ENCODE peak calls at places on chromosomes 5 and 9, in eight cellular contexts. One of them, this sample, is unnamed.

GRCh38 chr9:37466037-37466709 is 923 bp upstream of the ZBTB5 start:
- DNase-seq in aorta: peak; percentile 78
- DNase-seq in cardiac muscle cell: peak; percentile 93
- DNase-seq in IMR-90: no peak
- DNase-seq in mucosa of descending colon: peak; percentile 86
- DNase-seq in neuronal stem cell: peak; percentile 77
- DNase-seq in transverse colon: peak; percentile 82
- DNase-seq in effector memory CD4-positive, alpha-beta T cell: peak; percentile 12
- DNase-seq in this sample: peak; percentile 14

GRCh38 chr5:76685598-76686169 is 30.2 kb upstream of the F2R start:
- DNase-seq in aorta: no peak
- DNase-seq in cardiac muscle cell: peak; percentile 41
- DNase-seq in IMR-90: no peak
- DNase-seq in mucosa of descending colon: no peak
- DNase-seq in neuronal stem cell: no peak
- DNase-seq in transverse colon: no peak
- DNase-seq in effector memory CD4-positive, alpha-beta T cell: no peak
- DNase-seq in this sample: no peak

GRCh38 chr5:107519900-107520354 is 150.8 kb downstream of the EFNA5 start:
- DNase-seq in aorta: no peak
- DNase-seq in cardiac muscle cell: no peak
- DNase-seq in IMR-90: peak; percentile 12
- DNase-seq in mucosa of descending colon: no peak
- DNase-seq in neuronal stem cell: peak; percentile 44
- DNase-seq in transverse colon: no peak
- DNase-seq in effector memory CD4-positive, alpha-beta T cell: no peak
- DNase-seq in this sample: no peak

GRCh38 chr5:173202266-173202875 is 32.6 kb downstream of the NKX2-5 start:
- DNase-seq in aorta: no peak
- DNase-seq in cardiac muscle cell: no peak
- DNase-seq in IMR-90: no peak
- DNase-seq in mucosa of descending colon: no peak
- DNase-seq in neuronal stem cell: no peak
- DNase-seq in transverse colon: no peak
- DNase-seq in effector memory CD4-positive, alpha-beta T cell: no peak
- DNase-seq in this sample: no peak

GRCh38 chr5:80346055-80346454 is 26.3 kb downstream of the SPZ1 start:
- DNase-seq in aorta: no peak
- DNase-seq in cardiac muscle cell: peak; percentile 9
- DNase-seq in IMR-90: no peak
- DNase-seq in mucosa of descending colon: no peak
- DNase-seq in neuronal stem cell: no peak
- DNase-seq in transverse colon: peak; percentile 30
- DNase-seq in effector memory CD4-positive, alpha-beta T cell: peak; percentile 2
- DNase-seq in this sample: no peak

GRCh38 chr5:142561486-142562097 is 124.3 kb downstream of the FGF1 start:
- DNase-seq in aorta: no peak
- DNase-seq in cardiac muscle cell: no peak
- DNase-seq in IMR-90: peak; percentile 27
- DNase-seq in mucosa of descending colon: no peak
- DNase-seq in neuronal stem cell: no peak
- DNase-seq in transverse colon: no peak
- DNase-seq in effector memory CD4-positive, alpha-beta T cell: no peak
- DNase-seq in this sample: no peak

GRCh38 chr5:115962239-115962564 is at the start of gene LVRN:
- DNase-seq in aorta: no peak
- DNase-seq in cardiac muscle cell: no peak
- DNase-seq in IMR-90: no peak
- DNase-seq in mucosa of descending colon: no peak
- DNase-seq in neuronal stem cell: no peak
- DNase-seq in transverse colon: no peak
- DNase-seq in effector memory CD4-positive, alpha-beta T cell: no peak
- DNase-seq in this sample: no peak

GRCh38 chr5:154977409-154977808 is 36.1 kb upstream of the KIF4B start:
- DNase-seq in aorta: no peak
- DNase-seq in cardiac muscle cell: no peak
- DNase-seq in IMR-90: peak; percentile 47
- DNase-seq in mucosa of descending colon: no peak
- DNase-seq in neuronal stem cell: no peak
- DNase-seq in transverse colon: no peak
- DNase-seq in effector memory CD4-positive, alpha-beta T cell: no peak
- DNase-seq in this sample: no peak

GRCh38 chr5:14366763-14367162 is 214.8 kb upstream of the OTULINL start:
- DNase-seq in aorta: no peak
- DNase-seq in cardiac muscle cell: no peak
- DNase-seq in IMR-90: no peak
- DNase-seq in mucosa of descending colon: no peak
- DNase-seq in neuronal stem cell: no peak
- DNase-seq in transverse colon: no peak
- DNase-seq in effector memory CD4-positive, alpha-beta T cell: no peak
- DNase-seq in this sample: no peak

GRCh38 chr5:59483971-59484472 is 409.5 kb downstream of the PDE4D start:
- DNase-seq in aorta: no peak
- DNase-seq in cardiac muscle cell: no peak
- DNase-seq in IMR-90: peak; percentile 11
- DNase-seq in mucosa of descending colon: no peak
- DNase-seq in neuronal stem cell: no peak
- DNase-seq in transverse colon: no peak
- DNase-seq in effector memory CD4-positive, alpha-beta T cell: no peak
- DNase-seq in this sample: no peak

GRCh38 chr5:145521066-145521465 is 314.1 kb downstream of the PRELID2 start:
- DNase-seq in aorta: no peak
- DNase-seq in cardiac muscle cell: no peak
- DNase-seq in IMR-90: no peak
- DNase-seq in mucosa of descending colon: no peak
- DNase-seq in neuronal stem cell: peak; percentile 32
- DNase-seq in transverse colon: no peak
- DNase-seq in effector memory CD4-positive, alpha-beta T cell: no peak
- DNase-seq in this sample: no peak

GRCh38 chr9:126067031-126067734 is 259.4 kb upstream of the MVB12B start:
- DNase-seq in aorta: no peak
- DNase-seq in cardiac muscle cell: no peak
- DNase-seq in IMR-90: no peak
- DNase-seq in mucosa of descending colon: no peak
- DNase-seq in neuronal stem cell: no peak
- DNase-seq in transverse colon: no peak
- DNase-seq in effector memory CD4-positive, alpha-beta T cell: no peak
- DNase-seq in this sample: no peak

GRCh38 chr5:130871346-130872086 is 293.5 kb downstream of the HINT1 start:
- DNase-seq in aorta: no peak
- DNase-seq in cardiac muscle cell: peak; percentile 34
- DNase-seq in IMR-90: peak; percentile 1
- DNase-seq in mucosa of descending colon: no peak
- DNase-seq in neuronal stem cell: no peak
- DNase-seq in transverse colon: peak; percentile 21
- DNase-seq in effector memory CD4-positive, alpha-beta T cell: peak; percentile 27
- DNase-seq in this sample: no peak

DNA sequence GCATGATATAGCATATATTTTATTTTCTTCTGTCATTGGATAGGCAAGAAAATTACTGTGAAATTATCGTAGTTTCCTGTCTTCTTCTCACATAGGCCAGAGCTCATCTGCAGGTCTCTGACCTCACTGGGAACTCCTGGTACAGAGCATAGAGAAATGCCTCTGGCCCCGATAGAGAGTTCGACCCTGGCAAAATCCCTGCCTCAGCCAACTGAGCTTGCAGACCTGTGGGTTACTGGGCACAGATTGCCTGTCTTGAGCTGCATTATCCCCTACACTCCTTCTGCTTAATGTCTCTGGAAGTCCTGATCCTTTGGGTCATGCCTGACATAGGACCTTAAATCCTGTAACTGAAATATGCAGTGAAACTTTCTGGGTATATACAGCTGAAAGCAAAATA is 439.3 kb upstream of the CTNND2 start:
- DNase-seq in aorta: no peak
- DNase-seq in cardiac muscle cell: no peak
- DNase-seq in IMR-90: no peak
- DNase-seq in mucosa of descending colon: no peak
- DNase-seq in neuronal stem cell: no peak
- DNase-seq in transverse colon: no peak
- DNase-seq in effector memory CD4-positive, alpha-beta T cell: no peak
- DNase-seq in this sample: no peak
- H3K9me3 ChIP-seq in aorta: no peaks in the 10 kb centered on the region
- H3K9me3 ChIP-seq in cardiac muscle cell: no peaks in the 10 kb centered on the region
- H3K9me3 ChIP-seq in IMR-90: peaks cover 10% of the 10 kb centered on the region
- H3K9me3 ChIP-seq in mucosa of descending colon: peaks cover 7% of the 10 kb centered on the region
- H3K9me3 ChIP-seq in neuronal stem cell: no peaks in the 10 kb centered on the region
- H3K9me3 ChIP-seq in transverse colon: no peaks in the 10 kb centered on the region
- H3K9me3 ChIP-seq in effector memory CD4-positive, alpha-beta T cell: no peaks in the 10 kb centered on the region
- H3K9me3 ChIP-seq in this sample: no peaks in the 10 kb centered on the region

DNA sequence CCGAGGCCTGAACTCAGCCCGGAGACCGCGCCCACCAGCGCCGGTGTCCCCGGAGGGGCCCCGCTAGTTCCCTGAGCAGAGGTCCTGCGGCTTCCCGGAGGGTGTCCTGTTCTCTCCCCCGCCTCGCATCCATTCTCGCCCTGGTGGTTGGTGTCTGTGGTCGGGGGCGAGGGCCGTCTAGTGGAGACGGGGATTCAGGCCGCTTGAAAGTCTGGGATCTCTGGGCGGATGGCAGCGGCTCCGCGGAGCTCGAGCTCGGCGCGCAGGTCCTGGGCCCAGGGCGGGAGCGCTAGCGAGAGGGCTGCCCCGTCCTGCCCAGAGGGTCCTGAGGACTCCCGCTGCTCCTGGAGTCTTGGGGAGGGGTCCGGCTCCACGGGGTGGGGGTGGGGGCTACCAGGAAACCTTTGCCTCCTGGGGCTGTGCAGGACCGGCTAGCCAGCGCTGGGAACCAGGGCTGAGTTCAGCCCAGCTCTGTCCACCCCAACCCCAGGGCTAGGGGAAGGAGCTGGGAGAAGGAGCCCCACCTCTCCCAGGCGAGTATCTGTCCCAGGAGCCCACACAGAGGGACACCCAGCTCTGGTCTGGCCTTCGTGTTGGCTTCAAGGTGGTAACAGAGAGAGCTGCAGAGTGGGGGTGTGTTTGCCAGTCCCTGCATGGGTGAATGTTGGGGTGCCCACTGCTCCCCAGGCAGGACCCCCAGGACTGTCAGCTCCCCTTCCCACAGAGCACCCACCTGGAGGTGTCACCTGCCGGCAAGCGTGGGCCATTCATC is 4.0 kb downstream of the TOR4A start:
- DNase-seq in aorta: peak; percentile 50
- DNase-seq in cardiac muscle cell: no peak
- DNase-seq in IMR-90: no peak
- DNase-seq in mucosa of descending colon: peak; percentile 56
- DNase-seq in neuronal stem cell: peak; percentile 37
- DNase-seq in transverse colon: no peak
- DNase-seq in effector memory CD4-positive, alpha-beta T cell: no peak
- DNase-seq in this sample: no peak
- H3K4me3 ChIP-seq in aorta: no peak overlapping the region
- H3K4me3 ChIP-seq in cardiac muscle cell: peak overlapping the region; percentile 16
- H3K4me3 ChIP-seq in IMR-90: no peak overlapping the region
- H3K4me3 ChIP-seq in mucosa of descending colon: no peak overlapping the region
- H3K4me3 ChIP-seq in neuronal stem cell: no peak overlapping the region
- H3K4me3 ChIP-seq in transverse colon: no peak overlapping the region
- H3K4me3 ChIP-seq in effector memory CD4-positive, alpha-beta T cell: no peak overlapping the region
- H3K4me3 ChIP-seq in this sample: no peak overlapping the region

GRCh38 chr9:99357575-99357974 is 135.5 kb downstream of the SEC61B start:
- DNase-seq in aorta: peak; percentile 72
- DNase-seq in cardiac muscle cell: no peak
- DNase-seq in IMR-90: no peak
- DNase-seq in mucosa of descending colon: no peak
- DNase-seq in neuronal stem cell: no peak
- DNase-seq in transverse colon: no peak
- DNase-seq in effector memory CD4-positive, alpha-beta T cell: no peak
- DNase-seq in this sample: no peak
- H3K9me3 ChIP-seq in aorta: no peaks in the 10 kb centered on the region
- H3K9me3 ChIP-seq in cardiac muscle cell: no peaks in the 10 kb centered on the region
- H3K9me3 ChIP-seq in IMR-90: no peaks in the 10 kb centered on the region
- H3K9me3 ChIP-seq in mucosa of descending colon: no peaks in the 10 kb centered on the region
- H3K9me3 ChIP-seq in neuronal stem cell: no peaks in the 10 kb centered on the region
- H3K9me3 ChIP-seq in transverse colon: no peaks in the 10 kb centered on the region
- H3K9me3 ChIP-seq in effector memory CD4-positive, alpha-beta T cell: no peaks in the 10 kb centered on the region
- H3K9me3 ChIP-seq in this sample: no peaks in the 10 kb centered on the region

GRCh38 chr9:98808411-98808815 is 943 bp downstream of the GALNT12 start:
- DNase-seq in aorta: no peak
- DNase-seq in cardiac muscle cell: no peak
- DNase-seq in IMR-90: no peak
- DNase-seq in mucosa of descending colon: peak; percentile 94
- DNase-seq in neuronal stem cell: no peak
- DNase-seq in transverse colon: peak; percentile 93
- DNase-seq in effector memory CD4-positive, alpha-beta T cell: no peak
- DNase-seq in this sample: no peak
- H3K4me3 ChIP-seq in aorta: peak overlapping the region; percentile 66
- H3K4me3 ChIP-seq in cardiac muscle cell: peak overlapping the region; percentile 52
- H3K4me3 ChIP-seq in IMR-90: peak overlapping the region; percentile 70
- H3K4me3 ChIP-seq in mucosa of descending colon: peak overlapping the region; percentile 49
- H3K4me3 ChIP-seq in neuronal stem cell: peak overlapping the region; percentile 54
- H3K4me3 ChIP-seq in transverse colon: peak overlapping the region; percentile 56
- H3K4me3 ChIP-seq in effector memory CD4-positive, alpha-beta T cell: peak overlapping the region; percentile 70
- H3K4me3 ChIP-seq in this sample: peak overlapping the region; percentile 59

GRCh38 chr9:92846662-92847145 is 31.1 kb downstream of the ZNF484 start:
- DNase-seq in aorta: no peak
- DNase-seq in cardiac muscle cell: no peak
- DNase-seq in IMR-90: no peak
- DNase-seq in mucosa of descending colon: no peak
- DNase-seq in neuronal stem cell: no peak
- DNase-seq in transverse colon: no peak
- DNase-seq in effector memory CD4-positive, alpha-beta T cell: no peak
- DNase-seq in this sample: no peak
- H3K9me3 ChIP-seq in aorta: peaks cover 11% of the 10 kb centered on the region
- H3K9me3 ChIP-seq in cardiac muscle cell: no peaks in the 10 kb centered on the region
- H3K9me3 ChIP-seq in IMR-90: peaks cover 47% of the 10 kb centered on the region
- H3K9me3 ChIP-seq in mucosa of descending colon: peaks cover 82% of the 10 kb centered on the region
- H3K9me3 ChIP-seq in neuronal stem cell: peaks cover 18% of the 10 kb centered on the region
- H3K9me3 ChIP-seq in transverse colon: peaks cover 69% of the 10 kb centered on the region
- H3K9me3 ChIP-seq in effector memory CD4-positive, alpha-beta T cell: peaks cover 41% of the 10 kb centered on the region
- H3K9me3 ChIP-seq in this sample: peaks cover 7% of the 10 kb centered on the region

DNA sequence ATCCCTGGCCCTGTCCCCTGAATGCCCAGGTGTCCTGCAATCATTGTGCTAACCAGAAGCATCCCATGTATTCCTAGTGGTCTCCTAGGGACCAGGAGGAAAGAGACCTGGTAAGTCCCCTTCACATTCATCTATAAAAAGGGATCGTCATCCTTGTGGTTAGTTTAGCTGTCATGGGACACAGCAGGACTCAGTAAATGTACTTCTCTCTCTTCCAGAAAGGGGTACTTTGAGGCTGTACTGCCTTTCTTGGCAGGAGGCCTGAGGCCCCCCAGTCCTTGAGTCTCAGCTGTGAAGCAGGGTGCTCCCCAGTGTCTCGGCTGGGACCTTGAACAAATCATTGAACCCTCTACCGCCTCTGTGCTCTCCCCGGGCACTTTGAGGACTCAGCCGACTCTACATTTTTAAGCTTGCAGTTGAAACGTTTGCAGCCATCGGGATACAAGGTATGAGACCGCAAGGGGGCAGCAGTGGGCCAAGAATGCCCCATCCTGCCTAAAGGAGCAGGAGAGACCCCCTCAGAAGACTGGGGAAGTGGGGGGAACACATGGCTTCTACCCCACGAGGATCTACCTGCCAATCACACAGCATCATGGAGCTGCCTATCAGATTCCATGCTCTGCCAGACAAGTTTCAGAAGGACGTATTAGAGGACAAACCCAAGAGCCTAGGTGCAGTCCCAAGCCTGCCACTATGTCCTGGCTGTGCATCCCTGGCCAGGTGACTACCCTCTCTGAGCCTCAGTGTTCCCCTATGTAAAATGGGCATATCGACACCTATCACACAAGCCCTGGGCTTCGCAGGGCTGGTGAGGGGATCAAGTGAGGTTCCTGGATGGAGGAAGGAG is 2.4 kb upstream of the PHYKPL start:
- DNase-seq in aorta: peak; percentile 83
- DNase-seq in cardiac muscle cell: peak; percentile 67
- DNase-seq in IMR-90: peak; percentile 41
- DNase-seq in mucosa of descending colon: peak; percentile 73
- DNase-seq in neuronal stem cell: peak; percentile 80
- DNase-seq in transverse colon: peak; percentile 84
- DNase-seq in effector memory CD4-positive, alpha-beta T cell: peak; percentile 56
- DNase-seq in this sample: no peak
- H3K4me3 ChIP-seq in aorta: no peak overlapping the region
- H3K4me3 ChIP-seq in cardiac muscle cell: no peak overlapping the region
- H3K4me3 ChIP-seq in IMR-90: no peak overlapping the region
- H3K4me3 ChIP-seq in mucosa of descending colon: no peak overlapping the region
- H3K4me3 ChIP-seq in neuronal stem cell: no peak overlapping the region
- H3K4me3 ChIP-seq in transverse colon: no peak overlapping the region
- H3K4me3 ChIP-seq in effector memory CD4-positive, alpha-beta T cell: no peak overlapping the region
- H3K4me3 ChIP-seq in this sample: no peak overlapping the region